ENCODE peak calls at places on chromosomes 1 and 21, in seven cellular contexts. One of them, this sample, is unnamed.

GRCh38 chr1:106268070-106268469 is 788.4 kb upstream of the PRMT6 start:
- DNase-seq in DMS153: peak
- DNase-seq in left colon: no peak
- DNase-seq in left kidney: peak
- DNase-seq in M059J: peak
- DNase-seq in CD8-positive, alpha-beta T cell: no peak
- DNase-seq in T-helper 17 cell: no peak
- DNase-seq in this sample: no peak

GRCh38 chr21:25887166-25887565 is 152.4 kb downstream of the GABPA start:
- DNase-seq in T-helper 17 cell: no peak
- DNase-seq in DMS153: no peak
- DNase-seq in CD8-positive, alpha-beta T cell: no peak
- DNase-seq in left colon: peak
- DNase-seq in M059J: no peak
- DNase-seq in left kidney: no peak
- DNase-seq in this sample: no peak

GRCh38 chr1:244221961-244222360 is 170.9 kb downstream of the ZBTB18 start:
- DNase-seq in left kidney: peak
- DNase-seq in left colon: no peak
- DNase-seq in DMS153: no peak
- DNase-seq in T-helper 17 cell: no peak
- DNase-seq in CD8-positive, alpha-beta T cell: no peak
- DNase-seq in M059J: no peak
- DNase-seq in this sample: no peak

GRCh38 chr1:4935807-4936206 is 281.4 kb downstream of the AJAP1 start:
- DNase-seq in CD8-positive, alpha-beta T cell: no peak
- DNase-seq in T-helper 17 cell: no peak
- DNase-seq in left kidney: no peak
- DNase-seq in left colon: no peak
- DNase-seq in DMS153: no peak
- DNase-seq in M059J: no peak
- DNase-seq in this sample: no peak

GRCh38 chr1:204991342-204991844 is 51.6 kb upstream of the CNTN2 start:
- DNase-seq in left kidney: no peak
- DNase-seq in CD8-positive, alpha-beta T cell: no peak
- DNase-seq in M059J: no peak
- DNase-seq in DMS153: peak
- DNase-seq in T-helper 17 cell: no peak
- DNase-seq in left colon: no peak
- DNase-seq in this sample: no peak

GRCh38 chr1:220336391-220337065 is 64.3 kb upstream of the RAB3GAP2 start:
- DNase-seq in T-helper 17 cell: no peak
- DNase-seq in DMS153: no peak
- DNase-seq in CD8-positive, alpha-beta T cell: no peak
- DNase-seq in left colon: no peak
- DNase-seq in left kidney: no peak
- DNase-seq in M059J: no peak
- DNase-seq in this sample: no peak

GRCh38 chr1:150364231-150365003 is 470 bp downstream of the RPRD2 start:
- DNase-seq in left colon: peak
- DNase-seq in T-helper 17 cell: peak
- DNase-seq in left kidney: peak
- DNase-seq in CD8-positive, alpha-beta T cell: peak
- DNase-seq in DMS153: peak
- DNase-seq in M059J: peak
- DNase-seq in this sample: peak

GRCh38 chr1:2471587-2472001 is 4.5 kb upstream of the PLCH2 start:
- DNase-seq in left kidney: no peak
- DNase-seq in left colon: no peak
- DNase-seq in CD8-positive, alpha-beta T cell: no peak
- DNase-seq in T-helper 17 cell: no peak
- DNase-seq in M059J: no peak
- DNase-seq in DMS153: no peak
- DNase-seq in this sample: no peak

This sample was measured in coronary artery.